ENCODE peak calls at places on chromosomes 7 and 10, in five cellular contexts. L is IMR-90, S is GM23338, K is fibroblast of lung, G is PC-3. C is an unnamed sample.

GRCh38 chr7:93327006-93327633 is 95.0 kb downstream of the VPS50 start:
- DNase-seq in S (no peak), L (peak; percentile 90), K (peak; percentile 95), G (peak; percentile 58), C (peak; percentile 8)

GRCh38 chr10:73780966-73781365 is 882 bp upstream of the CHCHD1 start:
- DNase-seq in K (no peak), L (peak; percentile 7), G (peak; percentile 50), S (no peak), C (no peak)

GRCh38 chr7:150856303-150857275 is 4.3 kb downstream of the AOC1 start:
- DNase-seq in L (no peak), S (no peak), K (no peak), G (no peak), C (no peak)

GRCh38 chr10:43969506-43969905 is 320.8 kb upstream of the ZNF32 start:
- DNase-seq in S (no peak), G (no peak), K (no peak), L (no peak), C (no peak)

GRCh38 chr7:7122033-7122478 is 60.3 kb upstream of the C1GALT1 start:
- DNase-seq in L (no peak), S (no peak), G (peak; percentile 19), K (peak; percentile 30), C (no peak)

GRCh38 chr7:151174246-151175046 is 7.0 kb upstream of the GBX1 start:
- DNase-seq in S (peak; percentile 83), G (no peak), L (peak; percentile 11), K (no peak), C (no peak)

GRCh38 chr10:101940916-101941315 is 97.3 kb upstream of the KCNIP2 start:
- DNase-seq in L (peak; percentile 46), S (no peak), G (peak; percentile 24), K (peak; percentile 36), C (no peak)

GRCh38 chr10:132444877-132445351 is 47.9 kb downstream of the PWWP2B start:
- DNase-seq in L (no peak), G (no peak), K (no peak), S (no peak), C (peak; percentile 47)

GRCh38 chr10:103333934-103334520 is 16.9 kb downstream of the PCGF6 start:
- DNase-seq in K (peak; percentile 9), G (peak; percentile 58), S (peak; percentile 39), L (peak; percentile 33), C (no peak)

GRCh38 chr10:89655722-89656121 is 10.7 kb upstream of the PANK1 start:
- DNase-seq in G (no peak), L (no peak), S (no peak), K (no peak), C (no peak)

GRCh38 chr7:18250133-18250532 is 222.5 kb upstream of the PRPS1L1 start:
- DNase-seq in K (no peak), S (no peak), L (no peak), G (no peak), C (no peak)

GRCh38 chr10:127524229-127524628 is 24.9 kb upstream of the NPS start:
- DNase-seq in L (no peak), K (no peak), S (peak; percentile 63), G (no peak), C (no peak)

GRCh38 chr7:157861551-157861950 is 524.7 kb downstream of the DNAJB6 start:
- DNase-seq in G (no peak), L (no peak), S (no peak), K (no peak), C (no peak)

GRCh38 chr7:141752634-141753033 is 11.3 kb upstream of the TAS2R3 start:
- DNase-seq in S (peak; percentile 83), L (no peak), G (peak; percentile 30), K (no peak), C (no peak)

GRCh38 chr7:29230871-29231345 is 36.3 kb downstream of the CHN2 start:
- DNase-seq in G (peak; percentile 60), K (no peak), S (no peak), L (no peak), C (no peak)
- H4K20me1 ChIP-seq in G (no peaks in the 10 kb centered on the region), K (no peaks in the 10 kb centered on the region), S (no peaks in the 10 kb centered on the region), L (no peaks in the 10 kb centered on the region), C (no peaks in the 10 kb centered on the region)

DNA sequence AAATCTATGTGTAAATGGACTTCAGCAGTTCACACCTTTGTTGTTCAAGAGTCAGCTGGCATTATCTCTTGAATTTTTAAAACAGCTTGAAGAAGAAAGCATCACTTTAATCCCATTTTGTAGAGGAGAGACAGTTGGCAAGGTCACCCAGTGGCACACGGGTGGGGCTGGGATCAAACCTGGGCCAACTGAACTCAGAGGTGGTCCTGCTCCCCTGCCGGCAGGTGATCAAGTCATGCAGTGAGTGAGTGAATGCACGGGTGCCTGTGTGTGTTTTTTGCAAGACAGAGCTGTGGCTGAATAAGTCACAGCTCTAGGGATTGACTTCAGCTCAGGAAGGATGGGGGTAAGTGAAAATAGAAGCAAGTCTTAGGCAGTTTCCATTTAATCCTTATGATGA is 9.5 kb downstream of the GHRHR start:
- DNase-seq in K (no peak), G (no peak), S (no peak), L (no peak), C (no peak)
- H3K4me1 ChIP-seq in K (no peaks in the 10 kb centered on the region), G (peaks cover 8% of the 10 kb centered on the region), S (no peaks in the 10 kb centered on the region), L (no peaks in the 10 kb centered on the region), C (no peaks in the 10 kb centered on the region)

GRCh38 chr10:124676416-124677062 is 67.6 kb downstream of the FAM53B start:
- DNase-seq in K (peak; percentile 15), L (no peak), G (no peak), S (no peak), C (no peak)

GRCh38 chr10:124675824-124676223 is 68.4 kb downstream of the FAM53B start:
- DNase-seq in G (no peak), S (no peak), K (no peak), L (no peak), C (no peak)

GRCh38 chr10:124677291-124677690 is 66.9 kb downstream of the FAM53B start:
- DNase-seq in S (no peak), L (no peak), G (no peak), K (no peak), C (no peak)

GRCh38 chr10:124674768-124675222 is 69.4 kb downstream of the FAM53B start:
- DNase-seq in S (no peak), G (no peak), K (no peak), L (no peak), C (no peak)

DNA sequence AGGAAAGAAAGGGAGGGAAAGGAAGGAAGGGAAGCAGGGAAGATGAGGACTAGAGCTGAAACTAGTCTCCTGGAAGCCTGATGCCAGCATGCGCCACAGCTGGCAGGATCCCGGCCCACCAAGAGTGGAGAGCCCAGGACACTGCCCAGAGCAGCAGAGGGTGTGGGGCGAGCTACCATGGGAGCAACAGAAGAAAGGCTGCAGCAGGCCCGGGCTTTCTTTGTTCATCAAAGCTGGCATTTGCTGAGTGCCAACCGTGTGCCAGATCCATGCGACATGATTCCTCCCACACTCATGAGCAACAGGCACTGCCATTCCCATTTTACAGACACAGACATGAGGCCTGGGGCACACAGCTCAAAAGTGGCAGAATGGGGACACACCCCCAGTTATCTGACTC is 68.9 kb downstream of the FAM53B start:
- DNase-seq in K (no peak), S (no peak), L (no peak), G (no peak), C (no peak)
- H4K20me1 ChIP-seq in K (no peaks in the 10 kb centered on the region), S (no peaks in the 10 kb centered on the region), L (peaks cover 13% of the 10 kb centered on the region), G (no peaks in the 10 kb centered on the region), C (no peaks in the 10 kb centered on the region)

GRCh38 chr10:31031205-31031665 is 430 bp downstream of the ZNF438 start:
- DNase-seq in L (no peak), G (no peak), S (no peak), K (no peak), C (no peak)
- H3K4me1 ChIP-seq in L (peaks cover 14% of the 10 kb centered on the region), G (peaks cover 28% of the 10 kb centered on the region), S (peaks cover 26% of the 10 kb centered on the region), K (peaks cover 4% of the 10 kb centered on the region), C (peaks cover 24% of the 10 kb centered on the region)

GRCh38 chr7:2819954-2820397 is 24.1 kb downstream of the GNA12 start:
- DNase-seq in K (no peak), S (no peak), G (no peak), L (no peak), C (no peak)

GRCh38 chr7:2819161-2819953 is 24.8 kb downstream of the GNA12 start:
- DNase-seq in G (peak; percentile 8), K (no peak), L (no peak), S (no peak), C (no peak)

GRCh38 chr7:2821842-2822507 is 22.1 kb downstream of the GNA12 start:
- DNase-seq in L (peak; percentile 91), S (no peak), G (peak; percentile 73), K (peak; percentile 93), C (peak; percentile 50)

GRCh38 chr7:2821161-2821841 is 22.8 kb downstream of the GNA12 start:
- DNase-seq in G (peak; percentile 68), S (peak; percentile 80), K (peak; percentile 91), L (peak; percentile 83), C (peak; percentile 86)

DNA sequence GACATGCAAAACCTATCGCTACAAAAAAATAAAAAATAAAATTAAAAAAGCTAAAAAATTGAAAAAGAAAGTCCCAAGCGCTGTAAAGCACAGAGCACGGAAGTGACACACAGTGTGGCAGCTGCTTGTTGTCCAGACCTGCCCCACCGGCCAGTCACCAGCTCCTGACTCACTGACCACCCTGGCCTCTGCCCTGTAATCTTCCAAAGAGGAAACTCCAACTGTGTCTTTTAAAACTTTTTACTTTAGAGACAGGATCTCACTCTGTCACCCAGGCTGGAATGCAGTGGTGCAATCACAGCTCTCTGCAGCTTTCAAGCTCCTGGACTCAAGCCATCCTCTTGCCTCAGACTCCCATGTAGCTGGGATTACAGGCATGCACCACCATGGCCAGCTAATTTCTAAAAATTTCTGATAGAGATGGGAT is 23.6 kb downstream of the GNA12 start:
- DNase-seq in L (peak; percentile 97), G (peak; percentile 92), S (no peak), K (peak; percentile 95), C (peak; percentile 86)
- H4K20me1 ChIP-seq in L (peaks cover 6% of the 10 kb centered on the region), G (no peaks in the 10 kb centered on the region), S (no peaks in the 10 kb centered on the region), K (no peaks in the 10 kb centered on the region), C (no peaks in the 10 kb centered on the region)

DNA sequence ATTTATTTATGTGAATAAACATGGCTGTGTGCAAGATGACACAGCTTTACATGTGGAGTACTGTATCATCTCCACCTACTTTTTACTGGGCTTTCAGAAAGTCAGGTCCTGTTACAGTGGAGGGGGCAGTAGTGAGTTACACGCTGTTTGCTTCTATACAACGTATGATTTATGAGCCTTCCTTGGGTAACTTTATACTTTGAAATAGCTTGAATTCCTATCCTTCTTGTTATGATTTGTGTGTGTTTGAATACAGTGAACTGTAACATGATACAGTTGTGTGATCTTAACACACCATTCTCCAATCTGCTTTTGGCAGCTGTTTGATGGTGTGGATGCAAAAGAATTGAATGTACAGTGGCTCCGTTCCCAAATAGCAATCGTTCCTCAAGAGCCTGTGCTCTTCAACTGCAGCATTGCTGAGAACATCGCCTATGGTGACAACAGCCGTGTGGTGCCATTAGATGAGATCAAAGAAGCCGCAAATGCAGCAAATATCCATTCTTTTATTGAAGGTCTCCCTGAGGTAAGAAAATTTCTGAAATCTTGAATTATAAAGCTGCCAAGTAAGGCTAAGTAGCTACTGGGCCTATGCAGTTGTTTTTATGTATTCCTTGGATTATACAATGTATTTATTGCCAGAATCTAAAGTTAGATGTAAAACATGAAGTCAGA is 41.6 kb downstream of the SP8 start:
- DNase-seq in S (peak; percentile 10), G (peak; percentile 55), K (peak; percentile 39), L (no peak), C (no peak)
- H3K4me1 ChIP-seq in S (no peaks in the 10 kb centered on the region), G (no peaks in the 10 kb centered on the region), K (no peaks in the 10 kb centered on the region), L (no peaks in the 10 kb centered on the region), C (no peaks in the 10 kb centered on the region)